ENCODE peak calls at places on chromosome 13, in nine cellular contexts. I is activated CD8-positive, alpha-beta memory T cell treated with anti-CD3 and anti-CD28 coated beads for 24 hours; V is cardiac muscle cell; J is astrocyte of the hippocampus; Z is pons; G is AG09319; M is activated naive CD8-positive, alpha-beta T cell treated with anti-CD3 and anti-CD28 coated beads, Interleukin-2, amount 10 ng/mL, durations not matched to agents 7 days and 5 days; B is NCI-H2171; F is T-helper 1 cell. W is an unnamed sample.

GRCh38 chr13:108597943-108598342 is 31.5 kb upstream of the MYO16 start:
- DNase-seq in I (no peak), G (no peak), F (no peak), B (no peak), V (no peak), Z (no peak), M (no peak), J (peak), W (no peak)

GRCh38 chr13:112510002-112510780 is 77.8 kb downstream of the TUBGCP3 start:
- DNase-seq in Z (peak), V (peak), I (no peak), F (no peak), G (peak), B (no peak), J (peak), M (no peak), W (no peak)

GRCh38 chr13:33560722-33561121 is 257.2 kb upstream of the RFC3 start:
- DNase-seq in Z (no peak), G (no peak), B (no peak), M (no peak), V (no peak), J (peak), I (no peak), F (no peak), W (no peak)

GRCh38 chr13:76516013-76516412 is 370.2 kb downstream of the KCTD12 start:
- DNase-seq in F (no peak), M (no peak), I (no peak), V (no peak), G (peak), J (peak), Z (no peak), B (no peak), W (no peak)

GRCh38 chr13:21936674-21937073 is 265.8 kb downstream of the FGF9 start:
- DNase-seq in Z (no peak), J (no peak), V (no peak), B (no peak), M (no peak), F (no peak), I (no peak), G (no peak), W (no peak)

GRCh38 chr13:109667754-109668360 is 118.5 kb downstream of the IRS2 start:
- DNase-seq in M (no peak), B (no peak), V (no peak), Z (no peak), I (no peak), G (no peak), F (no peak), J (peak), W (no peak)

GRCh38 chr13:29859971-29860370 is 9.6 kb upstream of the UBL3 start:
- DNase-seq in V (no peak), M (no peak), J (peak), I (no peak), B (no peak), Z (no peak), F (no peak), G (no peak), W (no peak)

GRCh38 chr13:51802601-51803000 is 1.4 kb downstream of the DHRS12 start:
- DNase-seq in Z (no peak), V (no peak), G (no peak), J (no peak), M (no peak), I (no peak), F (no peak), B (no peak), W (no peak)

GRCh38 chr13:94967183-94968039 is 255.1 kb upstream of the SOX21 start:
- DNase-seq in J (peak), V (peak), I (peak), Z (no peak), M (peak), F (no peak), G (no peak), B (no peak), W (no peak)

GRCh38 chr13:99415014-99415650 is 86.1 kb upstream of the TM9SF2 start:
- DNase-seq in Z (no peak), V (no peak), M (no peak), G (no peak), J (no peak), F (no peak), I (no peak), B (no peak), W (no peak)

GRCh38 chr13:73779881-73780280 is 354.3 kb downstream of the KLF12 start:
- DNase-seq in I (no peak), B (no peak), G (no peak), Z (no peak), M (no peak), V (no peak), J (no peak), F (no peak), W (no peak)

GRCh38 chr13:65497265-65497664 is 1732.9 kb downstream of the PCDH9 start:
- DNase-seq in F (no peak), M (no peak), I (no peak), G (no peak), J (peak), Z (no peak), B (no peak), V (no peak), W (no peak)

GRCh38 chr13:109836629-109837607 is 50.5 kb upstream of the IRS2 start:
- DNase-seq in G (no peak), Z (no peak), V (no peak), B (no peak), F (no peak), I (no peak), J (no peak), M (no peak), W (no peak)

GRCh38 chr13:28355046-28355821 is 139.7 kb downstream of the FLT1 start:
- DNase-seq in Z (no peak), I (no peak), M (no peak), V (no peak), B (no peak), J (no peak), G (no peak), F (no peak), W (no peak)

GRCh38 chr13:44237276-44237767 is 136.3 kb upstream of the SERP2 start:
- DNase-seq in Z (peak), G (peak), M (no peak), F (no peak), V (peak), J (peak), I (no peak), B (no peak), W (no peak)

GRCh38 chr13:95100525-95101121 is 200.6 kb downstream of the ABCC4 start:
- DNase-seq in M (no peak), B (no peak), F (no peak), Z (no peak), I (no peak), J (peak), G (no peak), V (no peak), W (no peak)

GRCh38 chr13:50079278-50080157 is 64.3 kb downstream of the KCNRG start:
- DNase-seq in M (no peak), V (no peak), G (no peak), J (no peak), Z (no peak), B (peak), F (no peak), I (no peak), W (no peak)

GRCh38 chr13:107296804-107297203 is 728.9 kb upstream of the ARGLU1 start:
- DNase-seq in F (no peak), V (no peak), I (no peak), M (no peak), Z (no peak), J (no peak), G (no peak), B (no peak), W (no peak)

GRCh38 chr13:33208290-33208990 is 77.1 kb downstream of the STARD13 start:
- DNase-seq in G (no peak), V (no peak), I (no peak), Z (no peak), F (no peak), B (no peak), M (no peak), J (no peak), W (no peak)

GRCh38 chr13:106560791-106561190 is 7.1 kb downstream of the ARGLU1 start:
- DNase-seq in Z (no peak), V (no peak), F (no peak), M (no peak), B (no peak), I (no peak), G (no peak), J (no peak), W (no peak)

GRCh38 chr13:37412271-37412683 is 186.3 kb downstream of the POSTN start:
- DNase-seq in I (no peak), Z (no peak), B (no peak), M (no peak), F (no peak), G (no peak), V (no peak), J (no peak), W (no peak)

GRCh38 chr13:48009298-48009697 is 8.2 kb upstream of the SUCLA2 start:
- DNase-seq in I (no peak), G (peak), B (no peak), Z (no peak), M (no peak), F (no peak), J (peak), V (no peak), W (no peak)

GRCh38 chr13:28611654-28612131 is 47.2 kb upstream of the POMP start:
- DNase-seq in G (no peak), Z (peak), J (no peak), F (no peak), M (no peak), V (no peak), I (no peak), B (no peak), W (no peak)

GRCh38 chr13:44815507-44816074 is 173.7 kb downstream of the NUFIP1 start:
- DNase-seq in I (no peak), B (no peak), Z (no peak), G (peak), V (peak), J (peak), M (no peak), F (no peak), W (no peak)

GRCh38 chr13:86846501-86846900 is 824.7 kb upstream of the SLITRK5 start:
- DNase-seq in M (no peak), Z (no peak), B (no peak), V (no peak), I (no peak), J (peak), G (no peak), F (no peak), W (no peak)

GRCh38 chr13:32731576-32731975 is 145.3 kb downstream of the PDS5B start:
- DNase-seq in J (peak), Z (no peak), F (no peak), G (no peak), V (no peak), I (no peak), M (no peak), B (no peak), W (no peak)

GRCh38 chr13:28140433-28141125 is 2.2 kb downstream of the PAN3 start:
- DNase-seq in J (no peak), G (no peak), F (no peak), Z (no peak), B (no peak), I (no peak), V (no peak), M (no peak), W (no peak)

GRCh38 chr13:51313619-51314018 is 25.9 kb upstream of the SERPINE3 start:
- DNase-seq in V (no peak), Z (no peak), M (no peak), F (no peak), J (no peak), B (no peak), I (no peak), G (no peak), W (no peak)

GRCh38 chr13:26867451-26868067 is 107.0 kb upstream of the GPR12 start:
- DNase-seq in B (no peak), J (peak), G (no peak), M (peak), Z (no peak), F (no peak), I (no peak), V (peak), W (no peak)

GRCh38 chr13:99895999-99896695 is 75.4 kb downstream of the ZIC5 start:
- DNase-seq in F (no peak), M (no peak), I (no peak), B (no peak), Z (no peak), V (no peak), J (peak), G (no peak), W (no peak)

GRCh38 chr13:75271851-75272250 is 210.1 kb downstream of the TBC1D4 start:
- DNase-seq in G (no peak), J (peak), V (no peak), B (no peak), I (no peak), M (no peak), F (no peak), Z (no peak), W (no peak)

GRCh38 chr13:30927595-30927994 is 4.9 kb upstream of the TEX26 start:
- DNase-seq in Z (no peak), M (no peak), J (no peak), G (no peak), F (no peak), I (no peak), V (no peak), B (no peak), W (no peak)

GRCh38 chr13:21429217-21429616 is 29.9 kb downstream of the ZDHHC20 start:
- DNase-seq in G (no peak), I (no peak), J (no peak), F (no peak), M (no peak), B (no peak), Z (no peak), V (no peak), W (no peak)

GRCh38 chr13:53206455-53206854 is 177.8 kb downstream of the OLFM4 start:
- DNase-seq in M (no peak), I (no peak), V (peak), F (no peak), Z (no peak), J (no peak), G (no peak), B (no peak), W (no peak)

GRCh38 chr13:111872475-111873150 is 194.3 kb upstream of the SOX1 start:
- DNase-seq in B (no peak), M (no peak), I (no peak), F (no peak), J (no peak), V (no peak), G (no peak), Z (no peak), W (peak)

GRCh38 chr13:48559638-48560320 is 26.9 kb upstream of the RCBTB2 start:
- DNase-seq in G (no peak), B (no peak), Z (no peak), M (no peak), J (no peak), F (no peak), V (no peak), I (no peak), W (no peak)

GRCh38 chr13:61765181-61765742 is 349.6 kb upstream of the PCDH20 start:
- DNase-seq in F (no peak), M (no peak), V (no peak), J (peak), Z (no peak), G (no peak), I (no peak), B (no peak), W (no peak)

GRCh38 chr13:43682698-43683097 is 104.1 kb downstream of the ENOX1 start:
- DNase-seq in V (no peak), Z (no peak), I (no peak), J (no peak), B (no peak), M (no peak), F (no peak), G (no peak), W (no peak)